ENCODE peak calls at places on chromosomes 3 and 15, in four cellular contexts. C is prostate gland, B is stomach, Z is right lobe of liver. R is an unnamed sample. For H3K4me1, the result is how much of the 10 kb centered on the place peaks cover.

GRCh38 chr3:197791120-197792018 is at the start of gene LRCH3:
- DNase-seq in C (peak), B (peak), Z (peak), R (no peak)

GRCh38 chr3:124731760-124732159 is 1.5 kb downstream of the UMPS start:
- DNase-seq in C (no peak), B (no peak), Z (no peak), R (no peak)

GRCh38 chr3:52216585-52217408 is 8.6 kb downstream of the TLR9 start:
- DNase-seq in C (peak), B (peak), Z (peak), R (no peak)

GRCh38 chr3:32758375-32758753 is 59.4 kb upstream of the TRIM71 start:
- DNase-seq in C (no peak), B (no peak), Z (no peak), R (no peak)

GRCh38 chr15:69531302-69532027 is 78.8 kb downstream of the RPLP1 start:
- DNase-seq in C (no peak), B (peak), Z (peak), R (no peak)

GRCh38 chr15:45903283-45903682 is 268.5 kb downstream of the SQOR start:
- DNase-seq in C (no peak), B (no peak), Z (no peak), R (no peak)

GRCh38 chr15:65032823-65033537 is 3.5 kb upstream of the MTFMT start:
- DNase-seq in C (peak), B (peak), Z (peak), R (no peak)

GRCh38 chr15:63065262-63066234 is 23.0 kb downstream of the TPM1 start:
- DNase-seq in C (peak), B (no peak), Z (no peak), R (no peak)

GRCh38 chr3:175940881-175941280 is 1081.7 kb downstream of the NAALADL2 start:
- DNase-seq in C (no peak), B (no peak), Z (peak), R (no peak)

GRCh38 chr3:193771011-193771697 is 178.1 kb downstream of the OPA1 start:
- DNase-seq in C (no peak), B (no peak), Z (no peak), R (no peak)

GRCh38 chr3:195008816-195009215 is 262.1 kb downstream of the XXYLT1 start:
- DNase-seq in C (no peak), B (peak), Z (peak), R (no peak)

GRCh38 chr15:66070220-66070934 is 183.2 kb downstream of the MEGF11 start:
- DNase-seq in C (no peak), B (no peak), Z (no peak), R (no peak)

GRCh38 chr3:32177702-32178198 is 60.7 kb upstream of the CMTM8 start:
- DNase-seq in C (peak), B (peak), Z (peak), R (no peak)

GRCh38 chr3:12901631-12902045 is 60.3 kb upstream of the RPL32 start:
- DNase-seq in C (no peak), B (no peak), Z (no peak), R (no peak)

GRCh38 chr15:100114526-100114925 is 227.2 kb downstream of the ADAMTS17 start:
- DNase-seq in C (no peak), B (no peak), Z (no peak), R (no peak)

GRCh38 chr3:15903164-15903563 is 105.4 kb upstream of the ANKRD28 start:
- DNase-seq in C (peak), B (peak), Z (peak), R (no peak)

GRCh38 chr3:150547045-150547753 is 612 bp downstream of the EIF2A start:
- DNase-seq in C (no peak), B (no peak), Z (no peak), R (no peak)

GRCh38 chr3:183844606-183845005 is 19.2 kb upstream of the MAP6D1 start:
- DNase-seq in C (no peak), B (no peak), Z (no peak), R (no peak)

GRCh38 chr3:113214917-113215595 is 3.7 kb downstream of the BOC start:
- DNase-seq in C (no peak), B (no peak), Z (no peak), R (no peak)

GRCh38 chr3:123821920-123822319 is 62.2 kb downstream of the MYLK start:
- DNase-seq in C (no peak), B (no peak), Z (no peak), R (no peak)

GRCh38 chr15:60326824-60327654 is 70.7 kb downstream of the ANXA2 start:
- DNase-seq in C (peak), B (no peak), Z (no peak), R (no peak)

GRCh38 chr15:26628879-26629529 is 143.9 kb downstream of the GABRB3 start:
- DNase-seq in C (peak), B (peak), Z (peak), R (no peak)

GRCh38 chr15:67130166-67130565 is 64.8 kb downstream of the SMAD3 start:
- DNase-seq in C (no peak), B (no peak), Z (no peak), R (no peak)

GRCh38 chr3:48472673-48472922 is 26.1 kb downstream of the ATRIP start:
- DNase-seq in C (no peak), B (no peak), Z (no peak), R (no peak)

GRCh38 chr3:124829175-124829818 is 57.9 kb downstream of the ITGB5 start:
- DNase-seq in C (no peak), B (no peak), Z (no peak), R (no peak)

GRCh38 chr15:25543156-25543555 is 104.3 kb upstream of the UBE3A start:
- DNase-seq in C (peak), B (no peak), Z (peak), R (no peak)

GRCh38 chr15:83163032-83163431 is 44.6 kb downstream of the HDGFL3 start:
- DNase-seq in C (no peak), B (no peak), Z (no peak), R (no peak)

GRCh38 chr3:47413751-47414150 is 32.9 kb downstream of the PTPN23 start:
- DNase-seq in C (no peak), B (no peak), Z (no peak), R (no peak)

GRCh38 chr3:170220871-170221270 is 1.4 kb upstream of the PRKCI start:
- DNase-seq in C (no peak), B (no peak), Z (no peak), R (no peak)

GRCh38 chr3:74409066-74409465 is 205.4 kb downstream of the CNTN3 start:
- DNase-seq in C (no peak), B (no peak), Z (no peak), R (no peak)

GRCh38 chr3:177787279-177788041 is 590.2 kb upstream of the TBL1XR1 start:
- DNase-seq in C (no peak), B (no peak), Z (no peak), R (no peak)

GRCh38 chr3:69781593-69781992 is 42.3 kb downstream of the MITF start:
- DNase-seq in C (no peak), B (no peak), Z (no peak), R (no peak)

GRCh38 chr3:100957407-100958100 is 35.7 kb downstream of the ABI3BP start:
- DNase-seq in C (no peak), B (no peak), Z (no peak), R (no peak)

GRCh38 chr15:74589826-74590225 is 25.8 kb upstream of the CLK3 start:
- DNase-seq in C (no peak), B (no peak), Z (no peak), R (no peak)
- TF ChIP-seq POLR2A in C (no peak), B (no peak), Z (no peak), R (no peak)

GRCh38 chr3:187642861-187643260 is 27.3 kb downstream of the SST start:
- DNase-seq in C (no peak), B (no peak), Z (no peak), R (no peak)
- H3K4me1 ChIP-seq in C (under half), B (under half), Z (under half), R (under half)

DNA sequence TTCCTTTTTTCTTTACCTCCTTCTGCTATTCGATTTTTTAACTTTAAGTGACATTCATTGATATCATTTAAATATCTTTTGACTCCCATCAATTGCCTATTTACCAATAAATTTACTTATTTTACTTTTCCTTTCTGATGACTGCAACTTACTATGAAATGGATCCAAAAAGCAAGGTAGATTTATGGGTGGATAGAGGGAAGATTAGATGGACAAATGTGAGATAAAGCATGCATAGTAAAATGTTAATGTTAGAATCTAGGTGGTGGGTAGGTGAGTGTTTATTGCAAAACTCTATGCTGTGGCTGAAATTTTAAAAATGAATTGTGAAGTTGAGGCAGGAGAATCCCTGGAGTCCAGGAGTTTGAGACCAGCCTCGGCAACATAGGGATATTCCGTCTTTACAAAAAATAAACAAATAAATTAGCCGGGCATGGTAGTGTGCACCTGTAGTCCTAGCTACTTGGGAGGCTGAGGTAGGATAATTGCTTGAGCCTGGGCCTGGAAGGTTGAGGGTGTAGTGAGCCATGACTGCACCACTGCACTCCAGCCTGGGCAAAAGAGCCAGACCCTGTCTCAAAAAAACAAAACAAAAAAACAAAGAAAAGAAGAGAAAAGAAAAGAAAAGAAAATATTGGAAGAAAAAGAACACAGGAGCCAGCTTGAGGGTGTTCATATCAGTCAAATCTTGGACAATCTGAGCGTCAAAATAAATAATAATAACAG is 6.1 kb upstream of the PDCD6IP start:
- DNase-seq in C (no peak), B (no peak), Z (no peak), R (no peak)
- TF ChIP-seq POLR2A in C (no peak), B (no peak), Z (no peak), R (no peak)

GRCh38 chr15:58538901-58539300 is 107.1 kb downstream of the LIPC start:
- DNase-seq in C (no peak), B (no peak), Z (no peak), R (no peak)
- H3K4me1 ChIP-seq in C (under half), B (under half), Z (under half), R (under half)

DNA sequence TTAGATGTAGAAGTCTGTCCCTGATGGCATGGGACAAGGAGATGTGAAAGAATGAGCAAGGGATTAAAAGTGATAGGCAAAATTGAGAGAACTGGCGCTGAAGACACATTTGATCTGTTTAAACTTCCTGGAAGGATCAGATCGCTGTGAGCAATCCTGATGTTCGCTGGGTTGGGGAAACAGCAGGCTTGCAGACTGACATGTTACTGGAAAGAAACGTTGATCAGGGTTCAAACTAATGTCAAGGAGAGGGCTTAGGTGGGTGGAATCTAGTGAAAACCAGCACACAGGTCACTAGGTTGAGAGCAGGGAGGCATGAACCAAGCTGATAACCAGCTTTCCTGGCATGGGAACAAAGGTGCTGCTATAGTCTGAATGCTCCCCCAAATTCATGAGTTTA is 34.5 kb upstream of the SPTSSB start:
- DNase-seq in C (no peak), B (no peak), Z (no peak), R (no peak)
- TF ChIP-seq POLR2A in C (no peak), B (no peak), Z (no peak), R (no peak)

DNA sequence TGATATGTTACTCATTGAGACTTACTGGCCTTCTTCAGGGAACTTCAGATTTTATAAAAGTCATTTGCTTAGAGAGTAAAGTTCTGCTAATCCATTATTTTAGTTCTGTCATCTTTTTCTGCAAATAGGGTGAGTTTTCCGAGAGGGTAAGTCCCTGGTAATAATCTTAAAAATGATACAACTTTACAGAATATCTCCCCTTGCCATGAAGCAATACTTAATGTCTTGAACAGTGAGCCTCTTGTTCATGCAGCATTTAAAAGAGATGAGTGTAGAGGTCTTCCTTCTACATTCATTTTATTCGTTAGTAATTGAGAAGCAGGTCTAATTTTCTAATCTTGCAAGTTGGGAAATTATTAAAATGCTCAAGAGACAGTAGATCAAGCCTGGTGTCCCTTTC is 52.6 kb downstream of the MBNL1 start:
- DNase-seq in C (no peak), B (no peak), Z (no peak), R (no peak)
- H3K4me1 ChIP-seq in C (under half), B (half or more), Z (under half), R (under half)

GRCh38 chr3:108134555-108134880 is 43.7 kb upstream of the CD47 start:
- DNase-seq in C (no peak), B (no peak), Z (no peak), R (no peak)
- TF ChIP-seq POLR2A in C (no peak), B (no peak), Z (no peak), R (no peak)

DNA sequence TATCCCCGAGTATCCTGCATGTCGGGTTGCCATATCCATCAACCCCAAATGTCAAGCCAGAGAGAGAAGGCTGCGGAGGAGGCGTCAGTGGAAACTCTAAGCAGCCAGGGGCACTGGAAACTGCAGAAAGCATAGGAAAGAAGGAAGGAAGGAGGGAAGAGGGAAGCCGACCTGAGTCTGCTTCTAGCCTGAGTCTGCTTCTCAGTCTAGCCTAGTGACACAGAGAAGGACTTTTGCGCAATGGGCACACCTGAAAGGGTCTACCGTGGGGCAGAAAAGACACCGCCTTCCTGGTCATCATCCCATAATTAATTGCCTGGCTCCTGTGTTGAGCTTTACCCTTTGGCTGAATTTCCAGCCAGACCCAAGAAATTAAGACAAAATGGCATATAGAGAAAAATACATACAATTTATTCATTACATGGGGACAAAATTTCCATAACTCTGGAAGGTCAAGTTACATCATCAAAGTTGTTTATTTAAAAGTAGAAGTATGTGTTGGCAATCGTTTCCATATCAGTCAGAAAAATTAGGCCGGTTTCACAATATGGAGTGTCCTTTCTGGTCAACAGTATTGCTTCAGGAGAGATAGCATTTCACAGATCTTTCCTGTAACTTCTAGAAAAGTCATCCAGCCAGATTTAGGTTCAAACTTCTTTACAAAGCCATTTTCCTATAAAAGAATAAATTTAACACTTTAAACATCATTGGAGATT is 10.3 kb downstream of the BCL2A1 start:
- DNase-seq in C (no peak), B (no peak), Z (peak), R (no peak)
- H3K4me1 ChIP-seq in C (under half), B (under half), Z (under half), R (under half)

DNA sequence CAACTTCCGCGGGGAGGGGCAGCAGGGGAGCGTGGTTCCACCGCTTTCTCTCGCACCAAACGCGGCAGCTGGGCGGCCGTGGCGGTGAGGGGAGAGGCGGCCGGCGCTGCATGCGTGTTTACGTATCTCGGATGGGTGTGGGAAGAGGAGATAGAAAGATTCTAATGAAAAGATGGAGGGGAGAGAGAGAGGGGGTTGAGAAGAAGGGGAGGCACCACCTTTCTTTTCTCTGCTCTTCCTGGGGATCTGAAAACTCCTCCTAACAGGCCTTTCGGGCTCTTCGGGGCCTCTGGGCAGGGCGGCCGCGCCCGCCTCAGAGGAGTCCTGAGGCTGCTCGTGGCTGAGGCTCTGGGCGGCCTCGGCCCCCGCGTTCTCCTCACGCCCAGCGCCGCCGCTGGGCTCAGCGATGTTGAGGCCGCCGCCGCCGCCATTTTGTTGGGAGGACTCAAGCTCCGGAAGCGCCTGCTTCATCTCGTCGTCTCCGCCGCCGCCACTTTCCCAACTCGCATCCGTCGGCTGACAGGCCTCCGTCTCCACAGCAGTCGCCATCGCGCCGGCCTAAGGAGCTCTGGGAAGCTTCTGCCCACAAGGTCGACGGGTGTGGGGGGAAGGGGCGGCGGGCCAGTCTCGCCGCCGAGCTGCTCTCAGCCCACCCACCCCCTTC is 475 bp downstream of the TASOR start:
- DNase-seq in C (peak), B (peak), Z (peak), R (peak)
- TF ChIP-seq POLR2A in C (peak), B (no peak), Z (peak), R (no peak)

GRCh38 chr15:78878356-78878755 is 5.7 kb downstream of the MORF4L1 start:
- DNase-seq in C (no peak), B (no peak), Z (no peak), R (no peak)

GRCh38 chr15:78880242-78880533 is 7.5 kb downstream of the MORF4L1 start:
- DNase-seq in C (no peak), B (no peak), Z (no peak), R (no peak)

GRCh38 chr15:78879517-78880241 is 7.0 kb downstream of the MORF4L1 start:
- DNase-seq in C (no peak), B (no peak), Z (no peak), R (no peak)

GRCh38 chr15:78881681-78882080 is 9.0 kb downstream of the MORF4L1 start:
- DNase-seq in C (no peak), B (no peak), Z (no peak), R (no peak)

DNA sequence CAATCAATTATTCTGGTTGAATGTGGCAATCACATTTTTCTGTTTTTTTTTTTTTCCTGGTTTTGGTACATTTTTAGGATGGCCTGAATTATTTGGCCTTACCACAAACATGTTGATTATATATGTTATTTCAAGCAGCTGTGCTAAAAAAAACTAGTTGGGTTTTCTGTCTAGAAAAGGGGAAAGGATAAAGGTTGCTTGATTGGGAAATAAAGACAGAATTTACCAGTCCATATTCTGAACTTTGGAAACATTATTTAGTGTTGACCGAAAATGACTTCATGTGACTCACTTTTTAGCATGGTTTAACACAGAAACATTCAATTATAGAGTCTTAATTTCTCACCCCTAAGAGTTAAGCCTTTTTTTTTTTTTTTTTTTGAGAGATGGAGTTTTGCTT is 8.1 kb downstream of the MORF4L1 start:
- DNase-seq in C (no peak), B (no peak), Z (no peak), R (no peak)
- H3K4me1 ChIP-seq in C (under half), B (half or more), Z (half or more), R (half or more)